ENCODE peak calls at places on chromosomes 13 and 19, in nine cellular contexts. X is HCT116, I is GM23338, E is A549, W is SK-N-SH, V is K562, O is HepG2, A is Panc1, S is GM12878. B is an unnamed sample.

GRCh38 chr19:21322528-21322927 is 6.7 kb downstream of the ZNF708 start:
- DNase-seq in I (no peak), S (no peak), A (no peak), E (no peak), V (no peak), W (no peak), X (no peak), O (no peak), B (no peak)

GRCh38 chr13:95858286-95859075 is 181.5 kb downstream of the DNAJC3 start:
- DNase-seq in E (no peak), S (no peak), O (no peak), I (no peak), X (no peak), V (no peak), W (no peak), A (no peak), B (no peak)

GRCh38 chr13:113820813-113821651 is 42.8 kb downstream of the GAS6 start:
- DNase-seq in W (peak; percentile 91), X (no peak), S (no peak), A (no peak), E (peak; percentile 40), O (no peak), V (peak; percentile 44), I (no peak), B (no peak)

GRCh38 chr13:113560645-113561416 is 23.7 kb upstream of the TFDP1 start:
- DNase-seq in V (no peak), A (no peak), O (no peak), I (no peak), W (no peak), S (no peak), X (no peak), E (no peak), B (no peak)

GRCh38 chr13:80655778-80656518 is 315.0 kb upstream of the SPRY2 start:
- DNase-seq in V (no peak), W (no peak), X (no peak), A (no peak), I (peak; percentile 16), S (no peak), O (no peak), E (no peak), B (no peak)

GRCh38 chr19:48480476-48481190 is 11.5 kb downstream of the CYTH2 start:
- DNase-seq in V (no peak), X (no peak), O (no peak), A (no peak), W (no peak), E (no peak), S (no peak), I (peak; percentile 71), B (no peak)

GRCh38 chr19:7699422-7700127 is 2.4 kb downstream of the FCER2 start:
- DNase-seq in V (peak; percentile 80), E (no peak), O (no peak), W (no peak), S (peak; percentile 73), I (no peak), X (no peak), A (no peak), B (no peak)

GRCh38 chr19:50465986-50466771 is 10.1 kb upstream of the EMC10 start:
- DNase-seq in O (peak; percentile 34), A (no peak), V (peak; percentile 78), I (peak; percentile 88), E (peak; percentile 64), S (no peak), W (peak; percentile 81), X (peak; percentile 42), B (no peak)

GRCh38 chr19:48955308-48955958 is 758 bp downstream of the BAX start:
- DNase-seq in V (no peak), A (no peak), I (no peak), X (no peak), E (no peak), S (no peak), W (no peak), O (no peak), B (no peak)

GRCh38 chr13:38582133-38582532 is 104.7 kb upstream of the FREM2 start:
- DNase-seq in V (peak; percentile 6), X (no peak), E (peak; percentile 2), I (peak; percentile 72), O (peak; percentile 47), S (no peak), A (peak; percentile 5), W (peak; percentile 20), B (no peak)

GRCh38 chr19:40370997-40371801 is 18.8 kb downstream of the HIPK4 start:
- DNase-seq in O (no peak), E (no peak), I (no peak), A (no peak), V (peak; percentile 91), S (no peak), W (peak; percentile 10), X (no peak), B (no peak)

GRCh38 chr19:1279261-1279660 is 3.9 kb downstream of the FAM174C start:
- DNase-seq in V (no peak), W (no peak), E (no peak), A (no peak), O (no peak), S (no peak), X (no peak), I (no peak), B (no peak)

GRCh38 chr19:40576181-40576584 is 490 bp upstream of the SHKBP1 start:
- DNase-seq in A (no peak), X (no peak), O (no peak), E (no peak), V (no peak), W (no peak), S (no peak), I (peak; percentile 67), B (no peak)

GRCh38 chr13:40247845-40248244 is 418.6 kb downstream of the FOXO1 start:
- DNase-seq in X (no peak), A (no peak), S (no peak), I (no peak), E (no peak), W (no peak), V (no peak), O (no peak), B (no peak)

GRCh38 chr19:48795855-48796142 is 15.0 kb downstream of the BCAT2 start:
- DNase-seq in S (no peak), X (no peak), A (no peak), W (no peak), O (no peak), E (no peak), I (no peak), V (peak; percentile 10), B (no peak)

DNA sequence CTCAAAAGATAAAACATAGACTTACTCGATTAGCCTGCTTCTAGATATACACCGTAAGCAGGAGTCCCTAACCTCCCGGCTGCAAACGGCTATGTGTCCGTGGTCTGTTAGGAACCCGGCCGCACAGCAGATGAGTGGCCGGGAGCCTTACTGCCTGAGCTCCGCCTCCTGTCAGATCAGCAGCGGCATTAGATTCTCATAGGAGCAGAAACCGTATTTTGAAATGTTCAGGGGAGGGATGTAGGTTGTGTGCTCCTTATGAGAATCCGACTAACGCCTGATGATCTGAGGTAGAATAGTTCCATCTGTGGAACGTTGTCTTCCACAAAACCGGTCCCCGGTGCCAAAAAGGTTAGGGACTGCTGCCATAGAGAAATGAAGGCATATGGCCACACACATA is 1491.9 kb downstream of the SLITRK5 start:
- DNase-seq in V (no peak), W (peak; percentile 37), O (no peak), I (no peak), E (no peak), S (no peak), A (no peak), X (no peak), B (no peak)
- TF ChIP-seq REST in V (no peak), W (no peak), O (no peak), I (no peak), E (no peak), S (no peak), A (no peak), X (no peak), B (no peak)

DNA sequence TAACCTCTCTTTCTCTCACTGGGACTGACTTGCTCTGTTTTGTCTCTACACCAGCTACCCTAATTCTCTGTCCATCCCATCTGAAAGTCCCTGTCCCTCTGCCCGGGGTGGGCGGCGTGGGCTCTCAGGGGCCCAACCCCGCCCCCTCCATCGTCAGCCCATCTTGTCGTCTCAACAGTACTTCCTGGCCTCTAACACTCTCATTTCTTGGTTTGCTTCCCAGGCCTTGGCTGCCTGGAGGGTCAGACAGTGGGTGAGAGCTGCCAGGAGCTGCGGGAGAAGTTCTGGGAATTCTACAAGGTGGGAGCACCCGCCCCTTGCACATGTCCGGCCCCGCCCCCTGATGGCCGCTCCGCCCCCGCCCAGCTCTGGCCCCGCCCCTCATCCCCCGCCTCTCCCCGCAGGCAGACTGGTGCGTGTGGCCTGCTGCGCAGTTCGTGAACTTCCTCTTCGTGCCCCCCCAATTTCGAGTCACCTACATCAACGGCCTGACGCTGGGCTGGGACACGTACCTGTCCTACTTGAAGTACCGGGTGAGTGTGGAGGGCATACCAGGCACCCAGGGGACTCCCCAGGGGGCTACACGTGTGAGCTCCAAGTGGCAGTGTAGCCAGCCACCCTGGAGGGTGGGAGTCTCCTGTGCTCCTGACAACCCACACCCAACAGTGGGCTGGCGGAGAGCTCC is 1.7 kb downstream of the MPV17L2 start:
- DNase-seq in S (no peak), W (peak; percentile 88), V (peak; percentile 86), X (no peak), A (no peak), O (no peak), I (peak; percentile 71), E (no peak), B (peak; percentile 63)
- TF ChIP-seq REST in S (no peak), W (no peak), V (no peak), X (no peak), A (no peak), O (no peak), I (no peak), E (no peak), B (no peak)

DNA sequence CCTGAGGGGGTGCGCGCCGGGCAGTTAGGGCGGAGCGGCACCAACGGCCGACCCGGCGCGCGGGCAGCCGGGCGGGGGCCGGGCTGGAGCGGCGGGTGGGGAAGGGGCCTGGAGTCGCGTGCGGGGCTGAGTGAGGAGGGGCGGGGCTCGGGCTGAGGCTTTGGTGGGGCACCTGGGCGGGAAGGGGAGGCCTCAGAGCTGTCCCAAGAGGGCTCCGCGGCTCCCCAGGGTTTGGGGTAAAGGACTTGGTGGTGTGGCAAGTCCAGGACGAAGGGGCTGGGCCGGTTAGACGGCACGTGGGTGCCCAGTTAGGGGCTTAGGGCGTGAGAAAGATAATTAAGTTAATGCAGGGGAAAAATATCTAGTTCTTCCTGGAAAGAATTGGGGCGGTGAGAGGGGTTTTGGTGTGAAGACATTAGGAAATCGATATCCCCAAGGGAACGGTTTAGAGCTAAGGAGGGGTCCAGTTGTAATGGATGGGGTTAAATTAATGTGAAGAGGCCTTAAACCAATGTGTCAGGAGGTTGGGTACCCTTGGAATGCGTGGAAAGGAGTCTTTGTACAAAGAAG is 494 bp downstream of the ZNF574 start:
- DNase-seq in X (no peak), V (no peak), W (no peak), O (no peak), I (peak; percentile 65), S (no peak), E (peak; percentile 58), A (no peak), B (no peak)
- TF ChIP-seq REST in X (no peak), V (no peak), W (no peak), O (no peak), I (no peak), S (no peak), E (no peak), A (no peak), B (no peak)

DNA sequence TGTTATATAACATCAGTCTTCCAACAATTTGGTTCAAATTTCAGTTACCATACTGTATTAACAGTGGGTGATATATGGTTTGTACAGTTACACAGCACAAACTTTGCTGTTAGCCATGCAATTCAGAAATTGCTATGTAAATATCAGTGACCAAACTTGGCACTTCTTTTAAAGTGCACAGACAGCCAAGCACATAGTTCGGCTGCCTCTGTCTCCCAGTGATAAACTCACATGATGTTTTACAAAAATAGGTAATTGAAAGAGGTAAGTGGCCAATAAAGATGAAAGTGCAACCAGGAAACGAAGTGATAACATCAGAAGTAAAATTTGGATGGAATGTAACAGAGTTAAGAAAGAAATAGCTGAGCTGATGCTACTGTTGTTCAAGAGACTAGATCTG is 143.9 kb downstream of the PCDH9 start:
- DNase-seq in S (no peak), I (no peak), A (no peak), V (no peak), W (no peak), E (no peak), O (no peak), X (no peak), B (no peak)
- TF ChIP-seq REST in S (no peak), I (no peak), A (no peak), V (no peak), W (no peak), E (no peak), O (no peak), X (no peak), B (no peak)

B was measured in HL-60.